ENCODE peak calls at places on chromosomes 1 and 21, in ten cellular contexts. V, X, D, O, B, I, Q, R, L and G are unnamed samples.

GRCh38 chr1:202058001-202058908 is 47.9 kb downstream of the ELF3 start:
- DNase-seq in V (no peak), X (no peak), D (no peak), O (no peak), B (no peak), I (peak), Q (no peak), R (no peak), L (no peak), G (no peak)

GRCh38 chr1:238895911-238896310 is 490.5 kb upstream of the CHRM3 start:
- DNase-seq in V (no peak), X (no peak), D (no peak), O (no peak), B (no peak), I (no peak), Q (no peak), R (no peak), L (no peak), G (no peak)

GRCh38 chr21:16308269-16308668 is 578.5 kb downstream of the USP25 start:
- DNase-seq in V (no peak), X (no peak), D (no peak), O (no peak), B (no peak), I (peak), Q (no peak), R (no peak), L (peak), G (no peak)

GRCh38 chr1:95233321-95233736 is 681 bp upstream of the RWDD3 start:
- DNase-seq in V (no peak), X (no peak), D (no peak), O (peak), B (no peak), I (no peak), Q (peak), R (no peak), L (no peak), G (no peak)

GRCh38 chr1:169527461-169528213 is 41.9 kb upstream of the SLC19A2 start:
- DNase-seq in V (no peak), X (no peak), D (no peak), O (no peak), B (no peak), I (no peak), Q (no peak), R (peak), L (no peak), G (no peak)

GRCh38 chr1:165207774-165208359 is 148.6 kb downstream of the LMX1A start:
- DNase-seq in V (no peak), X (no peak), D (no peak), O (no peak), B (no peak), I (no peak), Q (no peak), R (no peak), L (no peak), G (no peak)

GRCh38 chr1:1969505-1969900 is 34.1 kb downstream of the CFAP74 start:
- DNase-seq in V (no peak), X (no peak), D (no peak), O (no peak), B (no peak), I (no peak), Q (no peak), R (no peak), L (no peak), G (no peak)

GRCh38 chr1:229863651-229864545 is 203.1 kb upstream of the GALNT2 start:
- DNase-seq in V (no peak), X (no peak), D (no peak), O (no peak), B (no peak), I (no peak), Q (peak), R (no peak), L (no peak), G (no peak)

GRCh38 chr1:62066713-62067112 is 127.9 kb upstream of the L1TD1 start:
- DNase-seq in V (no peak), X (no peak), D (no peak), O (no peak), B (no peak), I (no peak), Q (no peak), R (no peak), L (no peak), G (no peak)

GRCh38 chr21:36576441-36576840 is 96.5 kb upstream of the CLDN14 start:
- DNase-seq in V (no peak), X (no peak), D (no peak), O (no peak), B (no peak), I (no peak), Q (no peak), R (no peak), L (no peak), G (no peak)

GRCh38 chr1:214615111-214615510 is 12.1 kb downstream of the CENPF start:
- DNase-seq in V (no peak), X (no peak), D (peak), O (no peak), B (no peak), I (peak), Q (no peak), R (no peak), L (no peak), G (no peak)

GRCh38 chr1:94299627-94300552 is 62.5 kb upstream of the ARHGAP29 start:
- DNase-seq in V (peak), X (no peak), D (no peak), O (no peak), B (no peak), I (peak), Q (no peak), R (no peak), L (no peak), G (no peak)

GRCh38 chr1:228365321-228366061 is 41.1 kb downstream of the TRIM11 start:
- DNase-seq in V (no peak), X (no peak), D (no peak), O (peak), B (no peak), I (no peak), Q (peak), R (no peak), L (no peak), G (no peak)